ENCODE peak calls at places on chromosomes 7 and 10, in seven cellular contexts. T, E, Y, I, O, M and A are unnamed samples.

GRCh38 chr7:92115821-92116220 is 18.5 kb downstream of the CYP51A1 start:
- DNase-seq in T (no peak), E (no peak), Y (no peak), I (no peak), O (no peak), M (no peak), A (no peak)

GRCh38 chr10:132305654-132306340 is 2.0 kb downstream of the STK32C start:
- DNase-seq in T (no peak), E (peak; percentile 15), Y (no peak), I (no peak), O (no peak), M (no peak), A (no peak)

GRCh38 chr10:11043446-11044127 is 25.9 kb downstream of the CELF2 start:
- DNase-seq in T (no peak), E (no peak), Y (no peak), I (no peak), O (no peak), M (no peak), A (no peak)

GRCh38 chr10:96401036-96401435 is 42.2 kb upstream of the OPALIN start:
- DNase-seq in T (no peak), E (no peak), Y (no peak), I (no peak), O (no peak), M (no peak), A (no peak)

GRCh38 chr7:106865130-106866115 is at the start of gene PIK3CG:
- DNase-seq in T (no peak), E (no peak), Y (no peak), I (no peak), O (no peak), M (no peak), A (no peak)

GRCh38 chr7:2018786-2019692 is 213.7 kb downstream of the MAD1L1 start:
- DNase-seq in T (peak; percentile 57), E (peak; percentile 44), Y (no peak), I (peak; percentile 82), O (peak; percentile 41), M (no peak), A (peak; percentile 41)

GRCh38 chr10:122121059-122121458 is 132.1 kb downstream of the TACC2 start:
- DNase-seq in T (no peak), E (no peak), Y (no peak), I (no peak), O (no peak), M (no peak), A (no peak)

GRCh38 chr7:102072636-102073209 is 213.9 kb upstream of the SH2B2 start:
- DNase-seq in T (no peak), E (no peak), Y (no peak), I (peak; percentile 12), O (no peak), M (no peak), A (no peak)

GRCh38 chr7:103637080-103637479 is 191.1 kb upstream of the SLC26A5 start:
- DNase-seq in T (no peak), E (no peak), Y (no peak), I (peak; percentile 97), O (no peak), M (no peak), A (no peak)

GRCh38 chr10:77907900-77908717 is 18.4 kb downstream of the DLG5 start:
- DNase-seq in T (no peak), E (no peak), Y (no peak), I (no peak), O (no peak), M (peak; percentile 65), A (no peak)

GRCh38 chr10:132471125-132471451 is 66.5 kb upstream of the INPP5A start:
- DNase-seq in T (no peak), E (no peak), Y (no peak), I (no peak), O (no peak), M (no peak), A (no peak)

GRCh38 chr10:113520606-113521481 is 32.0 kb upstream of the HABP2 start:
- DNase-seq in T (peak; percentile 71), E (peak; percentile 66), Y (peak; percentile 75), I (peak; percentile 70), O (peak; percentile 66), M (peak; percentile 41), A (peak; percentile 61)

GRCh38 chr10:48609441-48609840 is 4.6 kb upstream of the ARHGAP22 start:
- DNase-seq in T (no peak), E (no peak), Y (no peak), I (no peak), O (no peak), M (no peak), A (no peak)

GRCh38 chr10:97320480-97321031 is 1.5 kb downstream of the FRAT1 start:
- DNase-seq in T (no peak), E (peak; percentile 24), Y (no peak), I (no peak), O (no peak), M (no peak), A (peak; percentile 36)

GRCh38 chr10:93236378-93237040 is 162.8 kb downstream of the CYP26A1 start:
- DNase-seq in T (no peak), E (no peak), Y (no peak), I (no peak), O (no peak), M (no peak), A (no peak)

GRCh38 chr7:121945066-121945848 is 72.3 kb downstream of the PTPRZ1 start:
- DNase-seq in T (no peak), E (no peak), Y (no peak), I (no peak), O (no peak), M (no peak), A (no peak)

GRCh38 chr10:15695852-15696251 is 23.9 kb downstream of the ITGA8 start:
- DNase-seq in T (no peak), E (no peak), Y (no peak), I (no peak), O (no peak), M (no peak), A (no peak)

GRCh38 chr10:119167041-119167440 is 1.5 kb upstream of the SFXN4 start:
- DNase-seq in T (no peak), E (no peak), Y (no peak), I (no peak), O (no peak), M (no peak), A (no peak)

GRCh38 chr10:119162693-119163092 is 2.8 kb downstream of the SFXN4 start:
- DNase-seq in T (no peak), E (no peak), Y (no peak), I (no peak), O (no peak), M (no peak), A (no peak)

GRCh38 chr10:119166111-119166500 is 592 bp upstream of the SFXN4 start:
- DNase-seq in T (no peak), E (no peak), Y (no peak), I (no peak), O (no peak), M (no peak), A (no peak)

GRCh38 chr10:119166564-119166963 is 1.1 kb upstream of the SFXN4 start:
- DNase-seq in T (no peak), E (no peak), Y (no peak), I (no peak), O (no peak), M (no peak), A (no peak)

GRCh38 chr10:119165171-119166110 is at the start of gene SFXN4:
- DNase-seq in T (peak; percentile 81), E (peak; percentile 87), Y (peak; percentile 44), I (peak; percentile 24), O (peak; percentile 55), M (peak; percentile 63), A (peak; percentile 86)
- TF ChIP-seq POLR2A in T (peak; percentile 75), E (peak; percentile 67), Y (peak; percentile 55), I (no peak), O (no peak), M (peak; percentile 77), A (peak; percentile 76)

GRCh38 chr7:23181684-23182553 is at the start of gene NUP42:
- DNase-seq in T (peak; percentile 91), E (peak; percentile 95), Y (peak; percentile 99), I (peak; percentile 100), O (peak; percentile 94), M (peak; percentile 99), A (peak; percentile 94)

GRCh38 chr7:23185980-23186379 is 4.1 kb downstream of the NUP42 start:
- DNase-seq in T (no peak), E (no peak), Y (no peak), I (no peak), O (no peak), M (no peak), A (no peak)

GRCh38 chr7:23184291-23184690 is 2.4 kb downstream of the NUP42 start:
- DNase-seq in T (no peak), E (no peak), Y (no peak), I (no peak), O (no peak), M (no peak), A (no peak)

GRCh38 chr7:23184709-23185354 is 3.0 kb downstream of the NUP42 start:
- DNase-seq in T (peak; percentile 50), E (peak; percentile 48), Y (peak; percentile 34), I (peak; percentile 51), O (peak; percentile 68), M (peak; percentile 49), A (no peak)

DNA sequence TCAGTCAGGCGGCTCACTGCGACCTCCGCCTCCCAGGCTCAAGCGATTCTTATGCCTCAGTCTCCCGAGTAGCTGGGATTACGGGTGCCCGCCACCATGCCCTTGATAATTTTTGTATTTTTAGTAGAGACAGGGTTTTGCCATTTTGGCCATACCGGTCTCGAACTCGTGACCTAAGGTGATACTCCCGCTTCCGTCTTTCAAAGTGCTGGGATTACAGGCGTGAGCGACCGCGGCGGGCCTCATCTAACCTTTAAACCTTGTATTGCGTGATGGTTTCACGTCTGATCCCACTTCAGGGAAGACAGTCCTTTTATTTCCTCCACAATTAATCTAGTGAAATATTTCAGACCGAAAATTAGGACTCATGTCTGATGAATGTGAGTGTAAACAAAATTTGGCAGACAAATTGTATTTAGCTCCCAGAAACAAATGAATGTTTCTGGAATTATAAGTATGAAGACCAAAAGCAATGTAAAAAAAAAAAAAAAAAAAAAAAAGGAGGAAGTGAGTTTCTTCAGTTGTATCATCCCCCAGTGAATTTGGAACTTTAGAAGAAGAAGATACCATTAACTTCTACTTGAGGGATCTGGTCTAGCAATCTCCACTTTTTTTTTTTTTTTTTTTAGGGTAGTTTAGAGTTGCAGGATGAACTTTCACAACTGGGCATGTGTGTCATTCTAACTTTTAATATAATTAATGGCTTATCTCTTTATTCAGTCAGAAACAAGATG is 1.6 kb downstream of the NUP42 start:
- DNase-seq in T (no peak), E (no peak), Y (no peak), I (no peak), O (no peak), M (no peak), A (no peak)
- H3K4me3 ChIP-seq in T (no peak overlapping the region), E (peak overlapping the region; percentile 97), Y (peak overlapping the region; percentile 89), I (no peak overlapping the region), O (no peak overlapping the region), M (peak overlapping the region; percentile 89), A (peak overlapping the region; percentile 84)

GRCh38 chr7:90229728-90230127 is 15.2 kb upstream of the CFAP69 start:
- DNase-seq in T (no peak), E (no peak), Y (no peak), I (no peak), O (no peak), M (no peak), A (no peak)
- TF ChIP-seq POLR2A in T (no peak), E (no peak), Y (no peak), I (no peak), O (no peak), M (no peak), A (no peak)

DNA sequence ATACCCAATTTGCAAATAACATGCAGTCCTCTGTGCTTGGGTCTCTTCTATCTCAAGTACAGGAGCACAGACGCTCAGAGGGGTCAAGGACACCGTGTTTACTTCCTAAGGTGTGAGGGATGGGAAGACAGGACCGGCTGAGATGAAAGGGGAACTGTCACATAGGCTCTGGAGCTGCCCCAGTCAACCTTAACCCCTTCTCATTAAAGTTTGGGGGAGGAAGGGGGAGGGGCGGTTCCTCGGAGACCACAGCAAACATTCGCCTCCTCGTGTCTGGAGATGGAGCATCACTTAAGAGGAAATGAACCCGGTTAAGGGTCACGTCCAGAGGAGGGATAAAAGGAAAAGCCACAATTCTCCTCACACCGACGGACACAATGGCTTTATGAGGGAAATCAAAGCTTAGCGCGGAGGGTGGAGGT is 1.1 kb downstream of the SH3PXD2A start:
- DNase-seq in T (no peak), E (no peak), Y (no peak), I (no peak), O (no peak), M (peak; percentile 80), A (peak; percentile 63)
- H3K4me3 ChIP-seq in T (peak overlapping the region; percentile 53), E (peak overlapping the region; percentile 75), Y (no peak overlapping the region), I (peak overlapping the region; percentile 92), O (peak overlapping the region; percentile 44), M (peak overlapping the region; percentile 93), A (peak overlapping the region; percentile 66)